ENCODE peak calls at places on chromosome 5, in six cellular contexts. One of them, this sample, is unnamed. For H3K4me1, the result is how much of the 10 kb centered on the place peaks cover.

GRCh38 chr5:129003232-129003631 is 37.9 kb downstream of the SLC27A6 start:
- DNase-seq in thoracic aorta: no peak
- DNase-seq in colonic mucosa: no peak
- DNase-seq in CD8-positive, alpha-beta T cell: no peak
- DNase-seq in CD8-positive, alpha-beta memory T cell: no peak
- DNase-seq in right cardiac atrium: no peak
- DNase-seq in this sample: no peak

GRCh38 chr5:80963966-80964481 is 3.9 kb downstream of the RASGRF2 start:
- DNase-seq in thoracic aorta: no peak
- DNase-seq in colonic mucosa: no peak
- DNase-seq in CD8-positive, alpha-beta T cell: no peak
- DNase-seq in CD8-positive, alpha-beta memory T cell: no peak
- DNase-seq in right cardiac atrium: no peak
- DNase-seq in this sample: no peak

GRCh38 chr5:177546262-177546741 is 8.1 kb downstream of the FAM193B start:
- DNase-seq in thoracic aorta: peak
- DNase-seq in colonic mucosa: peak
- DNase-seq in CD8-positive, alpha-beta T cell: no peak
- DNase-seq in CD8-positive, alpha-beta memory T cell: no peak
- DNase-seq in right cardiac atrium: peak
- DNase-seq in this sample: no peak

GRCh38 chr5:172445866-172446265 is 8.5 kb downstream of the SH3PXD2B start:
- DNase-seq in thoracic aorta: no peak
- DNase-seq in colonic mucosa: no peak
- DNase-seq in CD8-positive, alpha-beta T cell: no peak
- DNase-seq in CD8-positive, alpha-beta memory T cell: no peak
- DNase-seq in right cardiac atrium: no peak
- DNase-seq in this sample: no peak

GRCh38 chr5:143134900-143135299 is 268.6 kb downstream of the NR3C1 start:
- DNase-seq in thoracic aorta: no peak
- DNase-seq in colonic mucosa: no peak
- DNase-seq in CD8-positive, alpha-beta T cell: no peak
- DNase-seq in CD8-positive, alpha-beta memory T cell: no peak
- DNase-seq in right cardiac atrium: no peak
- DNase-seq in this sample: no peak

GRCh38 chr5:53552561-53552960 is 7.9 kb upstream of the NDUFS4 start:
- DNase-seq in thoracic aorta: no peak
- DNase-seq in colonic mucosa: no peak
- DNase-seq in CD8-positive, alpha-beta T cell: no peak
- DNase-seq in CD8-positive, alpha-beta memory T cell: no peak
- DNase-seq in right cardiac atrium: no peak
- DNase-seq in this sample: no peak

GRCh38 chr5:41503860-41504259 is 6.5 kb downstream of the PLCXD3 start:
- DNase-seq in thoracic aorta: no peak
- DNase-seq in colonic mucosa: no peak
- DNase-seq in CD8-positive, alpha-beta T cell: no peak
- DNase-seq in CD8-positive, alpha-beta memory T cell: no peak
- DNase-seq in right cardiac atrium: no peak
- DNase-seq in this sample: no peak

GRCh38 chr5:124902097-124902821 is 155.8 kb upstream of the ZNF608 start:
- DNase-seq in thoracic aorta: no peak
- DNase-seq in colonic mucosa: no peak
- DNase-seq in CD8-positive, alpha-beta T cell: no peak
- DNase-seq in CD8-positive, alpha-beta memory T cell: no peak
- DNase-seq in right cardiac atrium: peak
- DNase-seq in this sample: peak

GRCh38 chr5:119470851-119471451 is 18.7 kb downstream of the HSD17B4 start:
- DNase-seq in thoracic aorta: no peak
- DNase-seq in colonic mucosa: no peak
- DNase-seq in CD8-positive, alpha-beta T cell: no peak
- DNase-seq in CD8-positive, alpha-beta memory T cell: no peak
- DNase-seq in right cardiac atrium: no peak
- DNase-seq in this sample: peak

GRCh38 chr5:169431386-169431785 is 130.4 kb upstream of the SLIT3 start:
- DNase-seq in thoracic aorta: no peak
- DNase-seq in colonic mucosa: no peak
- DNase-seq in CD8-positive, alpha-beta T cell: no peak
- DNase-seq in CD8-positive, alpha-beta memory T cell: no peak
- DNase-seq in right cardiac atrium: no peak
- DNase-seq in this sample: no peak

GRCh38 chr5:118043531-118043930 is 944.8 kb downstream of the DTWD2 start:
- DNase-seq in thoracic aorta: no peak
- DNase-seq in colonic mucosa: no peak
- DNase-seq in CD8-positive, alpha-beta T cell: no peak
- DNase-seq in CD8-positive, alpha-beta memory T cell: no peak
- DNase-seq in right cardiac atrium: no peak
- DNase-seq in this sample: no peak

GRCh38 chr5:157387683-157388093 is 72.3 kb upstream of the NIPAL4 start:
- DNase-seq in thoracic aorta: peak
- DNase-seq in colonic mucosa: no peak
- DNase-seq in CD8-positive, alpha-beta T cell: no peak
- DNase-seq in CD8-positive, alpha-beta memory T cell: no peak
- DNase-seq in right cardiac atrium: peak
- DNase-seq in this sample: no peak

GRCh38 chr5:1810581-1811101 is 9.4 kb downstream of the NDUFS6 start:
- DNase-seq in thoracic aorta: no peak
- DNase-seq in colonic mucosa: no peak
- DNase-seq in CD8-positive, alpha-beta T cell: no peak
- DNase-seq in CD8-positive, alpha-beta memory T cell: no peak
- DNase-seq in right cardiac atrium: no peak
- DNase-seq in this sample: no peak

GRCh38 chr5:72129730-72130129 is 22.5 kb downstream of the MAP1B start:
- DNase-seq in thoracic aorta: no peak
- DNase-seq in colonic mucosa: no peak
- DNase-seq in CD8-positive, alpha-beta T cell: no peak
- DNase-seq in CD8-positive, alpha-beta memory T cell: no peak
- DNase-seq in right cardiac atrium: no peak
- DNase-seq in this sample: no peak

GRCh38 chr5:1799602-1800469 is at the start of gene MRPL36:
- DNase-seq in thoracic aorta: peak
- DNase-seq in colonic mucosa: peak
- DNase-seq in CD8-positive, alpha-beta T cell: peak
- DNase-seq in CD8-positive, alpha-beta memory T cell: peak
- DNase-seq in right cardiac atrium: peak
- DNase-seq in this sample: peak

GRCh38 chr5:963673-964531 is 44.7 kb upstream of the NKD2 start:
- DNase-seq in thoracic aorta: no peak
- DNase-seq in colonic mucosa: no peak
- DNase-seq in CD8-positive, alpha-beta T cell: peak
- DNase-seq in CD8-positive, alpha-beta memory T cell: peak
- DNase-seq in right cardiac atrium: peak
- DNase-seq in this sample: no peak

GRCh38 chr5:142749321-142749720 is 20.9 kb upstream of the ARHGAP26 start:
- DNase-seq in thoracic aorta: no peak
- DNase-seq in colonic mucosa: no peak
- DNase-seq in CD8-positive, alpha-beta T cell: no peak
- DNase-seq in CD8-positive, alpha-beta memory T cell: no peak
- DNase-seq in right cardiac atrium: no peak
- DNase-seq in this sample: no peak

GRCh38 chr5:24633705-24634325 is 11.0 kb downstream of the CDH10 start:
- DNase-seq in thoracic aorta: no peak
- DNase-seq in colonic mucosa: no peak
- DNase-seq in CD8-positive, alpha-beta T cell: no peak
- DNase-seq in CD8-positive, alpha-beta memory T cell: no peak
- DNase-seq in right cardiac atrium: no peak
- DNase-seq in this sample: peak

GRCh38 chr5:41071975-41072374 is 833 bp upstream of the MROH2B start:
- DNase-seq in thoracic aorta: no peak
- DNase-seq in colonic mucosa: no peak
- DNase-seq in CD8-positive, alpha-beta T cell: no peak
- DNase-seq in CD8-positive, alpha-beta memory T cell: no peak
- DNase-seq in right cardiac atrium: no peak
- DNase-seq in this sample: no peak

GRCh38 chr5:94830520-94830919 is 212.1 kb downstream of the SLF1 start:
- DNase-seq in thoracic aorta: no peak
- DNase-seq in colonic mucosa: no peak
- DNase-seq in CD8-positive, alpha-beta T cell: no peak
- DNase-seq in CD8-positive, alpha-beta memory T cell: no peak
- DNase-seq in right cardiac atrium: no peak
- DNase-seq in this sample: no peak

GRCh38 chr5:156515799-156516198 is 188.8 kb downstream of the SGCD start:
- DNase-seq in thoracic aorta: no peak
- DNase-seq in colonic mucosa: no peak
- DNase-seq in CD8-positive, alpha-beta T cell: no peak
- DNase-seq in CD8-positive, alpha-beta memory T cell: no peak
- DNase-seq in right cardiac atrium: no peak
- DNase-seq in this sample: no peak

GRCh38 chr5:83313431-83313830 is 158.1 kb upstream of the VCAN start:
- DNase-seq in thoracic aorta: no peak
- DNase-seq in colonic mucosa: no peak
- DNase-seq in CD8-positive, alpha-beta T cell: no peak
- DNase-seq in CD8-positive, alpha-beta memory T cell: no peak
- DNase-seq in right cardiac atrium: no peak
- DNase-seq in this sample: no peak

GRCh38 chr5:160480652-160481051 is 59.0 kb downstream of the PTTG1 start:
- DNase-seq in thoracic aorta: no peak
- DNase-seq in colonic mucosa: peak
- DNase-seq in CD8-positive, alpha-beta T cell: no peak
- DNase-seq in CD8-positive, alpha-beta memory T cell: no peak
- DNase-seq in right cardiac atrium: no peak
- DNase-seq in this sample: peak

GRCh38 chr5:1725641-1726468 is 73.8 kb downstream of the MRPL36 start:
- DNase-seq in thoracic aorta: no peak
- DNase-seq in colonic mucosa: peak
- DNase-seq in CD8-positive, alpha-beta T cell: no peak
- DNase-seq in CD8-positive, alpha-beta memory T cell: no peak
- DNase-seq in right cardiac atrium: no peak
- DNase-seq in this sample: no peak

GRCh38 chr5:65261499-65261898 is 220.2 kb downstream of the ADAMTS6 start:
- DNase-seq in thoracic aorta: no peak
- DNase-seq in colonic mucosa: no peak
- DNase-seq in CD8-positive, alpha-beta T cell: no peak
- DNase-seq in CD8-positive, alpha-beta memory T cell: no peak
- DNase-seq in right cardiac atrium: no peak
- DNase-seq in this sample: no peak

GRCh38 chr5:96870094-96871021 is 5.9 kb upstream of the ERAP2 start:
- DNase-seq in thoracic aorta: no peak
- DNase-seq in colonic mucosa: no peak
- DNase-seq in CD8-positive, alpha-beta T cell: no peak
- DNase-seq in CD8-positive, alpha-beta memory T cell: no peak
- DNase-seq in right cardiac atrium: no peak
- DNase-seq in this sample: no peak
- H3K4me3 ChIP-seq in thoracic aorta: no peak
- H3K4me3 ChIP-seq in colonic mucosa: no peak
- H3K4me3 ChIP-seq in CD8-positive, alpha-beta T cell: no peak
- H3K4me3 ChIP-seq in CD8-positive, alpha-beta memory T cell: no peak
- H3K4me3 ChIP-seq in right cardiac atrium: no peak
- H3K4me3 ChIP-seq in this sample: no peak

GRCh38 chr5:151060742-151061141 is 20.1 kb downstream of the TNIP1 start:
- DNase-seq in thoracic aorta: no peak
- DNase-seq in colonic mucosa: no peak
- DNase-seq in CD8-positive, alpha-beta T cell: no peak
- DNase-seq in CD8-positive, alpha-beta memory T cell: no peak
- DNase-seq in right cardiac atrium: peak
- DNase-seq in this sample: no peak

GRCh38 chr5:151063590-151063989 is 17.2 kb downstream of the TNIP1 start:
- DNase-seq in thoracic aorta: no peak
- DNase-seq in colonic mucosa: no peak
- DNase-seq in CD8-positive, alpha-beta T cell: no peak
- DNase-seq in CD8-positive, alpha-beta memory T cell: no peak
- DNase-seq in right cardiac atrium: no peak
- DNase-seq in this sample: no peak

GRCh38 chr5:151062405-151063135 is 18.3 kb downstream of the TNIP1 start:
- DNase-seq in thoracic aorta: no peak
- DNase-seq in colonic mucosa: no peak
- DNase-seq in CD8-positive, alpha-beta T cell: no peak
- DNase-seq in CD8-positive, alpha-beta memory T cell: no peak
- DNase-seq in right cardiac atrium: no peak
- DNase-seq in this sample: peak

GRCh38 chr5:151064916-151065499 is 15.8 kb downstream of the TNIP1 start:
- DNase-seq in thoracic aorta: no peak
- DNase-seq in colonic mucosa: no peak
- DNase-seq in CD8-positive, alpha-beta T cell: no peak
- DNase-seq in CD8-positive, alpha-beta memory T cell: no peak
- DNase-seq in right cardiac atrium: no peak
- DNase-seq in this sample: no peak

DNA sequence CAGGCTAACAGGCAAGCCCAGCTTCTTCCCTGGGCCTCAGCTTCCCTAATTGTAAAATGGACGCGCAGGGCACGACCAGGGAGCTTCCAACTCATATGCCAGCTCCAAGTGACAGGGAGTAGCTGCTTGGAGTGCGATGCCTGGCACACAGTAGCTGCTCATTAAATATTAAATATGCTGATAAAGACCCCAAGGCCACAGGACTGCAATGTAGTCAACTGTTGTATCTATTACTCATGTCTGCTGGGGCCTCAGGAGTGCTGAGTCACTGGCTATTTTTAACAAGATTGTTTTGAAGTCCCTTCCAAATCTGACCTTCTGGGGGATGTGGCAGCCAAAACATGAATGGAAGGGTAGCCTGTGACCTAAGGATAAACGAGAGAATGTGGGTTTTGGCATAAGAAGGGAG is 17.7 kb downstream of the TNIP1 start:
- DNase-seq in thoracic aorta: no peak
- DNase-seq in colonic mucosa: no peak
- DNase-seq in CD8-positive, alpha-beta T cell: no peak
- DNase-seq in CD8-positive, alpha-beta memory T cell: no peak
- DNase-seq in right cardiac atrium: no peak
- DNase-seq in this sample: no peak
- H3K4me1 ChIP-seq in thoracic aorta: half or more
- H3K4me1 ChIP-seq in colonic mucosa: under half
- H3K4me1 ChIP-seq in CD8-positive, alpha-beta T cell: under half
- H3K4me1 ChIP-seq in CD8-positive, alpha-beta memory T cell: under half
- H3K4me1 ChIP-seq in right cardiac atrium: under half
- H3K4me1 ChIP-seq in this sample: under half

GRCh38 chr5:126808619-126809018 is 31.7 kb downstream of the LMNB1 start:
- DNase-seq in thoracic aorta: no peak
- DNase-seq in colonic mucosa: no peak
- DNase-seq in CD8-positive, alpha-beta T cell: no peak
- DNase-seq in CD8-positive, alpha-beta memory T cell: peak
- DNase-seq in right cardiac atrium: no peak
- DNase-seq in this sample: peak

GRCh38 chr5:126812199-126812570 is 35.2 kb downstream of the LMNB1 start:
- DNase-seq in thoracic aorta: no peak
- DNase-seq in colonic mucosa: no peak
- DNase-seq in CD8-positive, alpha-beta T cell: no peak
- DNase-seq in CD8-positive, alpha-beta memory T cell: no peak
- DNase-seq in right cardiac atrium: no peak
- DNase-seq in this sample: no peak

GRCh38 chr5:126809932-126810331 is 33.0 kb downstream of the LMNB1 start:
- DNase-seq in thoracic aorta: no peak
- DNase-seq in colonic mucosa: no peak
- DNase-seq in CD8-positive, alpha-beta T cell: no peak
- DNase-seq in CD8-positive, alpha-beta memory T cell: no peak
- DNase-seq in right cardiac atrium: no peak
- DNase-seq in this sample: no peak

GRCh38 chr5:126811515-126812198 is 34.7 kb downstream of the LMNB1 start:
- DNase-seq in thoracic aorta: no peak
- DNase-seq in colonic mucosa: no peak
- DNase-seq in CD8-positive, alpha-beta T cell: no peak
- DNase-seq in CD8-positive, alpha-beta memory T cell: peak
- DNase-seq in right cardiac atrium: no peak
- DNase-seq in this sample: no peak

GRCh38 chr5:126810983-126811382 is 34.0 kb downstream of the LMNB1 start:
- DNase-seq in thoracic aorta: no peak
- DNase-seq in colonic mucosa: no peak
- DNase-seq in CD8-positive, alpha-beta T cell: no peak
- DNase-seq in CD8-positive, alpha-beta memory T cell: no peak
- DNase-seq in right cardiac atrium: no peak
- DNase-seq in this sample: no peak
- H3K27ac ChIP-seq in thoracic aorta: no peak
- H3K27ac ChIP-seq in colonic mucosa: peak
- H3K27ac ChIP-seq in CD8-positive, alpha-beta T cell: peak
- H3K27ac ChIP-seq in CD8-positive, alpha-beta memory T cell: peak
- H3K27ac ChIP-seq in right cardiac atrium: no peak
- H3K27ac ChIP-seq in this sample: peak

GRCh38 chr5:15533124-15533893 is 33.3 kb downstream of the FBXL7 start:
- DNase-seq in thoracic aorta: no peak
- DNase-seq in colonic mucosa: no peak
- DNase-seq in CD8-positive, alpha-beta T cell: no peak
- DNase-seq in CD8-positive, alpha-beta memory T cell: no peak
- DNase-seq in right cardiac atrium: no peak
- DNase-seq in this sample: no peak
- H3K4me3 ChIP-seq in thoracic aorta: no peak
- H3K4me3 ChIP-seq in colonic mucosa: no peak
- H3K4me3 ChIP-seq in CD8-positive, alpha-beta T cell: no peak
- H3K4me3 ChIP-seq in CD8-positive, alpha-beta memory T cell: no peak
- H3K4me3 ChIP-seq in right cardiac atrium: no peak
- H3K4me3 ChIP-seq in this sample: no peak